ENCODE peak calls at places on chromosomes 3 and 15, in four cellular contexts. Z, F, M and A are unnamed samples.

GRCh38 chr3:143769663-143770062 is 78.6 kb downstream of the SLC9A9 start:
- DNase-seq in F (no peak), M (no peak), Z (no peak), A (no peak)

GRCh38 chr3:65855370-65856100 is 183.2 kb downstream of the MAGI1 start:
- DNase-seq in M (no peak), Z (no peak), F (no peak), A (no peak)

GRCh38 chr3:12687948-12688347 is 24.0 kb upstream of the RAF1 start:
- DNase-seq in F (peak), M (no peak), Z (no peak), A (no peak)

GRCh38 chr15:90912770-90913075 is 9.6 kb downstream of the MAN2A2 start:
- DNase-seq in Z (no peak), F (no peak), M (no peak), A (no peak)

GRCh38 chr3:12471228-12471627 is 13.1 kb upstream of the TSEN2 start:
- DNase-seq in Z (no peak), F (no peak), M (no peak), A (no peak)

GRCh38 chr3:129313415-129313982 is 34.8 kb downstream of the HMCES start:
- DNase-seq in F (no peak), M (no peak), Z (no peak), A (no peak)

GRCh38 chr3:20225769-20226168 is 39.8 kb upstream of the SGO1 start:
- DNase-seq in M (no peak), Z (peak), F (peak), A (no peak)

GRCh38 chr15:66947471-66947870 is 117.9 kb upstream of the SMAD3 start:
- DNase-seq in M (no peak), F (no peak), Z (no peak), A (no peak)

GRCh38 chr3:150411971-150412370 is 3.9 kb downstream of the TSC22D2 start:
- DNase-seq in Z (no peak), F (no peak), M (no peak), A (no peak)

GRCh38 chr15:94655249-94655648 is 423.9 kb downstream of the MCTP2 start:
- DNase-seq in M (no peak), Z (no peak), F (no peak), A (no peak)

GRCh38 chr3:29083607-29084120 is 197.2 kb upstream of the RBMS3 start:
- DNase-seq in F (no peak), M (no peak), Z (no peak), A (no peak)

GRCh38 chr15:36931434-36931833 is 168.9 kb downstream of the MEIS2 start:
- DNase-seq in F (no peak), Z (no peak), M (no peak), A (no peak)

GRCh38 chr15:65762914-65763787 is 28.9 kb downstream of the DENND4A start:
- DNase-seq in F (no peak), M (no peak), Z (no peak), A (no peak)

GRCh38 chr3:126132751-126133511 is 47.5 kb downstream of the ALDH1L1 start:
- DNase-seq in Z (peak), M (peak), F (no peak), A (peak)

GRCh38 chr3:13507247-13507790 is 27.2 kb downstream of the HDAC11 start:
- DNase-seq in Z (no peak), M (no peak), F (no peak), A (no peak)

GRCh38 chr15:25680659-25680970 is 182.5 kb downstream of the ATP10A start:
- DNase-seq in M (no peak), Z (no peak), F (no peak), A (no peak)

GRCh38 chr15:79475312-79475711 is 43.2 kb downstream of the MINAR1 start:
- DNase-seq in F (no peak), M (no peak), Z (no peak), A (no peak)

GRCh38 chr3:182795383-182795782 is 2.1 kb downstream of the ATP11B start:
- DNase-seq in M (no peak), F (peak), Z (no peak), A (no peak)

GRCh38 chr3:151426337-151426648 is 34.6 kb downstream of the IGSF10 start:
- DNase-seq in F (no peak), M (no peak), Z (no peak), A (no peak)

GRCh38 chr3:17116007-17116659 is 231.4 kb downstream of the PLCL2 start:
- DNase-seq in M (peak), F (no peak), Z (no peak), A (no peak)

GRCh38 chr3:43171770-43172169 is 65.9 kb upstream of the POMGNT2 start:
- DNase-seq in F (no peak), Z (no peak), M (no peak), A (no peak)

GRCh38 chr15:58742424-58743160 is 6.9 kb downstream of the ADAM10 start:
- DNase-seq in Z (no peak), F (no peak), M (no peak), A (no peak)

GRCh38 chr3:164620423-164620822 is 457.9 kb downstream of the SI start:
- DNase-seq in M (no peak), F (no peak), Z (no peak), A (no peak)

GRCh38 chr15:39585394-39585841 is 4.5 kb downstream of the THBS1 start:
- DNase-seq in Z (no peak), M (no peak), F (no peak), A (no peak)

GRCh38 chr3:36700537-36701248 is 63.7 kb downstream of the DCLK3 start:
- DNase-seq in F (peak), Z (peak), M (peak), A (peak)

GRCh38 chr3:21024563-21024962 is 726.4 kb downstream of the ZNF385D start:
- DNase-seq in M (no peak), F (no peak), Z (no peak), A (no peak)

GRCh38 chr3:150798122-150798618 is 35.2 kb upstream of the SIAH2 start:
- DNase-seq in F (no peak), M (no peak), Z (no peak), A (no peak)

GRCh38 chr15:23416349-23417276 is 30.4 kb downstream of the GOLGA6L2 start:
- DNase-seq in M (peak), Z (peak), F (peak), A (peak)

GRCh38 chr15:52710050-52710709 is 31.0 kb upstream of the ATOSA start:
- DNase-seq in F (no peak), Z (no peak), M (no peak), A (no peak)
- TF ChIP-seq TEAD4 in F (no peak), Z (no peak), M (no peak), A (no peak)

GRCh38 chr3:10468611-10469354 is 36.6 kb downstream of the ATP2B2 start:
- DNase-seq in Z (peak), F (no peak), M (no peak), A (no peak)
- TF ChIP-seq TEAD4 in Z (no peak), F (no peak), M (no peak), A (no peak)

GRCh38 chr3:113094514-113094913 is 103.7 kb downstream of the GTPBP8 start:
- DNase-seq in Z (no peak), M (no peak), F (no peak), A (no peak)

GRCh38 chr3:113100063-113100462 is 109.3 kb downstream of the GTPBP8 start:
- DNase-seq in F (no peak), Z (no peak), M (no peak), A (no peak)

GRCh38 chr3:113092746-113093145 is 102.0 kb downstream of the GTPBP8 start:
- DNase-seq in F (no peak), Z (no peak), M (no peak), A (no peak)

GRCh38 chr3:113097821-113098516 is 107.2 kb downstream of the GTPBP8 start:
- DNase-seq in M (no peak), Z (no peak), F (no peak), A (no peak)

DNA sequence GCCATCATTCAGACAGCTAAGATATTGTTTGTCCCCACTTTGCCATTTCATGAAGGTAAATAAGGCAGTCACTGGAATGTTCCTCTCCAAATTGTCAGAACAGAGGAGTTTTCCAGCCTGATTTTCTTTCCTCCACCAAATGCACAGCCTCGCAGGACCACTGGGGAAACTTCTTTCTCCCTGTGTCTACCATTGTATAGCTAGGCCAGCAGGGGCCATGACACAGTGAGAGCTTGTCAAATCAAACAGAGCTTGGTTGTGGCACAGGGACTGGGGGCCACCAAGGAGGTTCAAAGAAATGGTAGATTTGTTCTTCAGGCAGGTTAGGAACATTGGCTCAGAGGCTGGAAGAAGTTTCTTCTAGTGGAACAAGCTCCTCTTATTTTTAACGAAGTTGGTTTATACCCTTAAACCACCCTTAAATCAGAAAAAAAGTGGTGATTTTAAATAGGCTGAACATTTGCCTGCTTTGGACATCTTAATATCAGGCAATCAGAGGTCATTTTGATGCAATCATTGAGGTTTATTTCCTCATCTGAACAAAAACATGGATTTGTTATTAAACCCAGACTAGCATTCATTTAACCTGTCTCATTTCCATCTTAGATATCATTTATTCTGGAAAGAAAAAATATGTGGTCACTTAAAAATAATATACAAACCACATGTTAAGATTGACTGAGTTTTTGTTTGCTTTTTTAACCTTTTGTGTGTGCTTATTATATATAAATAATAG is 105.5 kb downstream of the GTPBP8 start:
- DNase-seq in M (no peak), F (no peak), Z (no peak), A (no peak)
- TF ChIP-seq TEAD4 in M (no peak), F (no peak), Z (no peak), A (no peak)

DNA sequence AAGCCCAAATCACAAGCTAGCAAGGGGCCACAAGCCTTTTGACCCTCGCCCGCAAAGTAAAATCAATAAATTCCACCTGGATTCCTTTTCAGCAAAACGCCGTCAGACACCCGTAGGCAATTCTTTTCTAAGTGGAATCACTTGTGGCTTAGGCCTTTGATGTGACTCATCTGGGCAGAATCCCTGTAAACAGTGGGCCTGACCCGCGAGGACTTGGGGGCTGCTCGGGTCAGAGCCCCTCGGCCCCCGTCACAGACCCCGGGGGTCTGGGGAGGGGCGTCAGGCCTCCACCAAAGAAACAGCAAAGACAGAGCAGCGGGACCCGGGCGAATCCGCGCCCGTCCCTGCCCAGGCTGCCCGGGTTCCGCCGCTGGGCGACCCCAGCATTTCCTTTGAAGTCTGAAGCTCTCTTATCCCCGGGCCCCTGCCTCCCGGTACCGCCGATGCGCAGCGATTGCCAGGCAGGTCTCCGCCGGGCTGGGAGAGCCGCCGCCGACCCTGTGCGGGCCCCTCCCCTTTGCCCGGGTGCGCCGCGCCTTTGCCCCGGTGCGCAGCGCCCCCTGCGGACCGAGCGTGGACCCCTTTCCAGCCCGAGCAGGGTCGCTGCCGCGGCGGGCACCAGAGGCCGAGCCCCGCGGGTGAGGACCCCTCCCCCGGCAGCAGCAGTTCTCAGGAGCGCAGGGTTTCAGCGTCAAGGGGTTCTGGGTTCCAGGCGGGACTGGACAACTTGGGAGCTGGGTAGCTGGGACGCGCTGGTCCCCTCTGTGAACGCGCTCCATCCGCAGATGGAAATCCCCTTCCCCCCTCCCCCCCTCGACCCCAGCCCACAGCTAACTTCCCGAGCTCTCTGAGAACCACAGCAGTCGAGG is 178.3 kb downstream of the UACA start:
- DNase-seq in F (no peak), Z (peak), M (peak), A (peak)
- TF ChIP-seq TEAD4 in F (no peak), Z (no peak), M (no peak), A (no peak)

DNA sequence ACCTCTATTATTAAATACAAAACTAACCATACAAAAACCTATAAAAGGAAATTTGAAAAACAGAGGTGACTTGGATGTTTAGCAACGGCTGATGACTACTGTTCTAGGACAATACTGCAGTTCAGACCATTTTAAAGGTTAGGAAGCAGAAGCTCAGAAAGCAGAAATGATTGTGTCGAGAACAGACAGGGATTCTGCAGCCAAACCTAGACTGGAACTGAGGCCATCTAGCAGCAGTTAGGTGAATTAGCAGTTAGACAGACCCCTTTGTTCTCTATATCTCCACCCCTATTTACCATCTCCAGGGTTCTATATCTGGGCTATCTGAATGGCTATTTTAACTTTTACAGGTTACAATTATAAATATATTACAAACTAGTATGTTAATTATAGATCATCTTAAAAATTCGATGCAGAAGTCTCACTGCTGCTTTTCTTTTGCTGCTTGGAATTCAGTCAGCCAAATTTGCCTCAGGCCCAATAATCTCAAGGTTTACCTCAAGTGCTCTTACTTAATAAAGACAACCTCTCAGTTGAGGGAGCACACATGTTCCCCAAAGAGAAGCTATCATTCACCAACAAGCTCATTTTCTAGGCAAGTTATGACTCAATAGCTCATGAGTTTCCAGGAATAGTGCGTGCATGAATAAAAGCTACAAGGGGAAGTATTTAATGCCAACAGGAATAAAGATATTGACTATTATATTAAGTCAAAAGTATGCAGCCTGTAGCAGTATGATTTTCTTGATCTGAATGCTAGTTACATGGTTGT is 9.3 kb upstream of the IL1RAP start:
- DNase-seq in M (no peak), F (no peak), Z (no peak), A (no peak)
- TF ChIP-seq TEAD4 in M (no peak), F (no peak), Z (no peak), A (no peak)

GRCh38 chr3:57718118-57718517 is 25.2 kb upstream of the DENND6A start:
- DNase-seq in Z (no peak), F (no peak), M (no peak), A (no peak)
- TF ChIP-seq TEAD4 in Z (no peak), F (no peak), M (no peak), A (no peak)

GRCh38 chr3:14803981-14804834 is 14.6 kb upstream of the FGD5 start:
- DNase-seq in Z (peak), F (no peak), M (no peak), A (no peak)
- TF ChIP-seq TEAD4 in Z (no peak), F (no peak), M (no peak), A (no peak)

GRCh38 chr15:57732526-57733331 is 26.2 kb downstream of the POLR2M start:
- DNase-seq in F (peak), Z (peak), M (peak), A (peak)
- TF ChIP-seq TEAD4 in F (no peak), Z (no peak), M (no peak), A (no peak)

GRCh38 chr15:42133892-42134502 is 22.4 kb downstream of the PLA2G4F start:
- DNase-seq in F (peak), Z (peak), M (peak), A (peak)

GRCh38 chr15:42130246-42130986 is 26.0 kb downstream of the PLA2G4F start:
- DNase-seq in Z (no peak), F (no peak), M (no peak), A (no peak)

GRCh38 chr15:42131006-42131405 is 25.4 kb downstream of the PLA2G4F start:
- DNase-seq in F (no peak), M (no peak), Z (no peak), A (no peak)

GRCh38 chr15:42133356-42133755 is 23.1 kb downstream of the PLA2G4F start:
- DNase-seq in M (no peak), F (no peak), Z (no peak), A (no peak)

DNA sequence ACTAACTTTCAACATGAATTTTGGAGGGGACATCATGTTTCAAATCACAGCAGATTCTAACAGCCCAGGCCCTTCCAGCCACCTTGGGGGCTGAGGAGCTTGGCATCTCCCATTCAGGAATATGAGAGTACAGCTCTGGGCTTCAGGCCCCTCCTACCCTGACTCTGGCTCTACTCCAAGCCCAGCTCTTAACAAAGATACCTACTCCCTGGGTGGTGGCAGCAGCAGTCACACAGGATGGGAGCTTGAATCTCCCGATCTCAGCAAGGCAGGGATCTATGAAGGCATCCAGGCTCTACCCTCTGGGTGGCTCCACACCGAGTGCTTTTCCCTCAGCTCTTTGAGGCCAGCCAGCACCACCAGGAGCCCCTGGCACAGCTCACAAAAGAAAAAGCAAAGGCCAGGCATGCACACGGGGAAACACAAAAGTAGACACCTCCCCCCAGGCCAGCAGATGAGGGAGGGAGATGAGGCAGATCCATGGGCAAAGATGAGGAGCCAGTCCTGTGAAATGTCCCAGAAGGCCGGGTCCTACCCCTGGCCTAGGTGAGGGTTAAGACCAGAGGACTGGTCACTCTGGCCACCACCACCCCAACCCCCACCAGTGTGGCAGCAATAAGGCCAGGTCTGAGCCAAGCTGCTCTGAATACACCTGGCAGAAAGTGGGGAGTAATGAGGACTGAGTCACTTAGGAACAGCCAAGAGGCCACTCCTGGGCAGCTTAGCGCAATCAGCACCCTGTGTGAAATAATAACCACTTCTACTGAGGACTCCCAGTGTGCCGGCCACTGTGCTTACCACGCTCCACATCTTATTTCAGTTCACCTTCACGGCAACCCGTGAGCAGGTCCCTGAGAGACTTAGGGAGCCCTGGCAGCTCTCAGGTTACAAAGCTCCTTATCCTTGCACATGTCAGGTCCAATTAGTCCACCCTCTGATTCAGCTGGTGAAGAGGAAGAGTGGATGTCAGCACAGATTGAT is 24.3 kb downstream of the PLA2G4F start:
- DNase-seq in M (no peak), F (no peak), Z (no peak), A (no peak)
- TF ChIP-seq TEAD4 in M (no peak), F (no peak), Z (no peak), A (no peak)